ENCODE peak calls at places on chromosomes 16 and 17, in four cellular contexts. T is suprapubic skin, O is K562, G is sigmoid colon. F is an unnamed sample. For H3K9me3 and H3K4me1, the result is how much of the 10 kb centered on the place peaks cover.

GRCh38 chr16:10827691-10828341 is 9.2 kb upstream of the TVP23A start:
- DNase-seq in T (peak), O (no peak), G (peak), F (peak)

GRCh38 chr16:85004587-85005205 is 6.6 kb downstream of the ZDHHC7 start:
- DNase-seq in T (no peak), O (no peak), G (no peak), F (no peak)

GRCh38 chr16:89687092-89687940 is 827 bp downstream of the CDK10 start:
- DNase-seq in T (peak), O (peak), G (no peak), F (no peak)

GRCh38 chr16:31869511-31870201 is 4.0 kb upstream of the ZNF267 start:
- DNase-seq in T (no peak), O (peak), G (no peak), F (peak)

GRCh38 chr17:62974788-62975586 is 9.0 kb downstream of the TANC2 start:
- DNase-seq in T (no peak), O (no peak), G (no peak), F (no peak)

GRCh38 chr17:41736983-41737679 is 2.7 kb upstream of the HAP1 start:
- DNase-seq in T (no peak), O (no peak), G (no peak), F (no peak)

GRCh38 chr16:85037050-85037410 is 9.4 kb downstream of the KIAA0513 start:
- DNase-seq in T (no peak), O (no peak), G (peak), F (no peak)

GRCh38 chr17:82668631-82669099 is 20.4 kb upstream of the WDR45B start:
- DNase-seq in T (no peak), O (peak), G (peak), F (peak)

GRCh38 chr17:35448214-35448898 is at the start of gene SLFN13:
- DNase-seq in T (peak), O (peak), G (peak), F (peak)

GRCh38 chr16:84547539-84548058 is 43.1 kb upstream of the MEAK7 start:
- DNase-seq in T (no peak), O (no peak), G (no peak), F (peak)

GRCh38 chr16:87780385-87780989 is 14.7 kb upstream of the KLHDC4 start:
- DNase-seq in T (no peak), O (peak), G (no peak), F (no peak)

GRCh38 chr16:81641403-81642106 is 137.5 kb upstream of the PLCG2 start:
- DNase-seq in T (no peak), O (no peak), G (no peak), F (no peak)
- TF ChIP-seq POLR2AphosphoS5 in T (no peak), O (no peak), G (no peak), F (no peak)

GRCh38 chr16:65540913-65541312 is 419.1 kb upstream of the CDH11 start:
- DNase-seq in T (no peak), O (no peak), G (no peak), F (no peak)

GRCh38 chr16:65532846-65533245 is 411.0 kb upstream of the CDH11 start:
- DNase-seq in T (no peak), O (no peak), G (no peak), F (no peak)

GRCh38 chr16:65538945-65539344 is 417.1 kb upstream of the CDH11 start:
- DNase-seq in T (no peak), O (no peak), G (no peak), F (no peak)

GRCh38 chr16:65534121-65534528 is 412.3 kb upstream of the CDH11 start:
- DNase-seq in T (no peak), O (no peak), G (no peak), F (no peak)

GRCh38 chr16:65537336-65537735 is 415.5 kb upstream of the CDH11 start:
- DNase-seq in T (no peak), O (no peak), G (no peak), F (no peak)
- H3K9me3 ChIP-seq in T (under half), O (under half), G (under half), F (under half)

GRCh38 chr17:50147841-50148225 is 2.6 kb downstream of the PPP1R9B start:
- DNase-seq in T (no peak), O (no peak), G (no peak), F (no peak)

GRCh38 chr17:50145532-50146229 is 4.8 kb downstream of the PPP1R9B start:
- DNase-seq in T (no peak), O (no peak), G (no peak), F (no peak)

GRCh38 chr17:50148226-50149098 is 2.0 kb downstream of the PPP1R9B start:
- DNase-seq in T (no peak), O (peak), G (no peak), F (peak)

GRCh38 chr17:50146230-50146926 is 4.1 kb downstream of the PPP1R9B start:
- DNase-seq in T (no peak), O (no peak), G (no peak), F (no peak)

GRCh38 chr17:50146927-50147640 is 3.4 kb downstream of the PPP1R9B start:
- DNase-seq in T (no peak), O (no peak), G (no peak), F (no peak)
- H3K4me1 ChIP-seq in T (half or more), O (under half), G (half or more), F (half or more)

DNA sequence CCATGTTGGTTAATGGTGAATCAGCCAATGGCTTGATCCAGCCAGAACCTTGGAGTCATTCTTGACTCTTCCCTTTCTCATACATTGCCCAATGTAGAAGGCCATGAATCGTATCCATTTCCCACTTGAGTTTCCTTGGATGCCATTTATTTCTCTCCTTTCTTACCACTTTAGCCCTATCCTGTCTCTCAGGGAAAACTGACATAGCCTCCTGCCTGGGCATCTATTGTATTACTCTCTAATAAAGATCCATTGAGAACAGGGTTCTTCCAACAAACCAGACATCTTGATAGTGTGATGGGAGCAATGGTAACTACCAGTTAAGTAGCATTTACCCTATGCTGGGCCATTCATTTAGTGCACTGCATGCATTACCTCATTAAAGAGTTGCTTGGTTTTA is 104.2 kb upstream of the CDH11 start:
- DNase-seq in T (no peak), O (no peak), G (no peak), F (no peak)
- TF ChIP-seq POLR2AphosphoS5 in T (no peak), O (no peak), G (no peak), F (no peak)

GRCh38 chr16:35449663-35450062 is 1990.3 kb downstream of the TP53TG3F start:
- DNase-seq in T (no peak), O (no peak), G (no peak), F (no peak)
- H3K9me3 ChIP-seq in T (under half), O (under half), G (under half), F (half or more)

GRCh38 chr16:30002614-30003346 is 6.7 kb downstream of the INO80E start:
- DNase-seq in T (no peak), O (no peak), G (no peak), F (peak)

GRCh38 chr16:30003670-30004423 is 7.0 kb downstream of the DOC2A start:
- DNase-seq in T (no peak), O (no peak), G (no peak), F (peak)

GRCh38 chr16:30005341-30006094 is 5.3 kb downstream of the DOC2A start:
- DNase-seq in T (no peak), O (peak), G (no peak), F (no peak)

GRCh38 chr16:30004811-30005242 is 6.0 kb downstream of the DOC2A start:
- DNase-seq in T (no peak), O (no peak), G (no peak), F (no peak)

GRCh38 chr16:30004424-30004776 is 6.4 kb downstream of the DOC2A start:
- DNase-seq in T (no peak), O (no peak), G (no peak), F (peak)
- H3K4me1 ChIP-seq in T (under half), O (under half), G (under half), F (under half)

F was measured in spleen.